ENCODE peak calls at places on chromosomes 3 and 15, in nine cellular contexts. A, B, P, X, O, G, L, Q and I are unnamed samples.

GRCh38 chr3:78221796-78222195 is 1181.9 kb downstream of the ROBO2 start:
- DNase-seq in O (peak; percentile 86), P (no peak), B (no peak), L (no peak), A (no peak), G (no peak), Q (no peak), X (peak; percentile 1), I (peak; percentile 4)

GRCh38 chr15:101055411-101055810 is 136.3 kb downstream of the LRRK1 start:
- DNase-seq in L (no peak), Q (no peak), X (no peak), B (no peak), P (no peak), G (no peak), A (peak; percentile 14), O (no peak), I (no peak)

GRCh38 chr3:60514085-60514649 is 737.1 kb downstream of the FHIT start:
- DNase-seq in B (no peak), O (no peak), A (no peak), X (no peak), G (no peak), Q (no peak), L (no peak), P (no peak), I (no peak)

GRCh38 chr15:73051402-73051810 is 857 bp upstream of the NEO1 start:
- DNase-seq in B (no peak), A (peak; percentile 79), G (no peak), L (no peak), X (peak; percentile 10), Q (no peak), P (no peak), O (peak; percentile 76), I (peak; percentile 28)

GRCh38 chr3:45320986-45321385 is 67.4 kb upstream of the LARS2 start:
- DNase-seq in P (no peak), X (no peak), A (no peak), G (no peak), Q (no peak), B (no peak), L (no peak), O (peak; percentile 39), I (no peak)

GRCh38 chr3:54968546-54969172 is 40.8 kb upstream of the LRTM1 start:
- DNase-seq in B (no peak), A (no peak), O (no peak), X (no peak), P (peak; percentile 81), Q (no peak), G (no peak), L (no peak), I (no peak)

GRCh38 chr15:96054029-96054428 is 276.5 kb upstream of the NR2F2 start:
- DNase-seq in G (no peak), Q (no peak), P (no peak), B (no peak), X (no peak), A (no peak), O (peak; percentile 83), L (no peak), I (no peak)

GRCh38 chr3:79344876-79345871 is 422.6 kb downstream of the ROBO1 start:
- DNase-seq in G (no peak), A (no peak), X (no peak), P (no peak), Q (no peak), L (no peak), O (no peak), B (no peak), I (no peak)

GRCh38 chr15:36737430-36737891 is 158.0 kb downstream of the CDIN1 start:
- DNase-seq in Q (no peak), G (no peak), O (no peak), B (no peak), A (no peak), X (peak; percentile 47), L (no peak), P (peak; percentile 40), I (no peak)

GRCh38 chr3:55157736-55158135 is 229.9 kb upstream of the LRTM1 start:
- DNase-seq in Q (no peak), A (no peak), P (peak; percentile 60), B (no peak), L (no peak), O (no peak), G (no peak), X (no peak), I (no peak)

GRCh38 chr3:138184994-138185393 is 2.1 kb upstream of the ARMC8 start:
- DNase-seq in L (peak; percentile 26), B (no peak), Q (no peak), G (no peak), X (peak; percentile 25), A (no peak), O (no peak), P (peak; percentile 11), I (peak; percentile 16)

GRCh38 chr15:76312540-76313174 is 1.4 kb upstream of the ETFA start:
- DNase-seq in B (no peak), Q (no peak), G (no peak), X (peak; percentile 14), O (no peak), A (no peak), L (no peak), P (peak; percentile 68), I (peak; percentile 48)

GRCh38 chr3:62558549-62559112 is 185.3 kb upstream of the FEZF2 start:
- DNase-seq in P (peak; percentile 38), X (no peak), L (peak; percentile 42), B (peak; percentile 13), Q (peak; percentile 49), O (peak; percentile 85), G (no peak), A (no peak), I (peak; percentile 19)

DNA sequence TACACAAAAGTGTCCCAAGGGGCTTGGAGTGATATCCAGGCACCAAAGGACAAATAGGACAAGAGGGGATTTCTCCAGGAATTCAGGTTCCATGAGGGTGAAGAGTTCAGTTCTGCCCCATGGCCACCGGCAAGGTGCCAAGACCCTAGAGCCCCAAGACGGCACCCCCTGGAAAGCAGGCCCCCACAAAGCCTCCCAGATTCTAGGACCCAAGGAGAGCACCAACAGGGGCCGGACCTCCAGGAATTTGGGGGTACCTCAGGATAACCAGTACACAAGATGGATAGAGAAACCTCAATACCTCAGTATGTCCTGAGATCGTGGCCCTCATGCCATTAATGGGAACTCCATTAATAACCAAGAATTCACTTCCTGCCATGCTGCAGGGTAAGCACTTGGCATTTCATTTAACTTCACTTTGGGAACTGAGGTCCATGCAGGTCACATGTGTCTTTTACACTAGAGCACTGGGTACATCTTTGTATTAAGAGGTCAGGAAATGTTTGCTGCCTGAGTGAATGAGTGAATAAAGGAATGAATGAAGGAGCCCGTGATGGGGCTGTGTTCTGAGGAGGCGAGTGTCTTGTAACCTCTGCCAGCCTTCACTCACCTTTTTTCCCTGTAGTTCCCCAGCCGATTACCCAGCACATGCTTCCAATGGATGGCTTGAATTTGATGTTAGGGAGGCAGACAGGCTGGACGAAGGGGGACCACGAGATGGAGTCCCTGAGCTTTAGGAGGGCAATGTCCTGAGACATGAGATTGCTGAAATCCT is 15.5 kb upstream of the PRSS50 start:
- DNase-seq in Q (no peak), P (peak; percentile 34), B (no peak), X (no peak), G (peak; percentile 32), L (peak; percentile 1), A (no peak), O (peak; percentile 51), I (no peak)
- TF ChIP-seq CTCF in Q (no peak), P (peak; percentile 33), B (no peak), X (no peak), G (no peak), L (no peak), A (no peak), O (peak; percentile 26), I (no peak)

DNA sequence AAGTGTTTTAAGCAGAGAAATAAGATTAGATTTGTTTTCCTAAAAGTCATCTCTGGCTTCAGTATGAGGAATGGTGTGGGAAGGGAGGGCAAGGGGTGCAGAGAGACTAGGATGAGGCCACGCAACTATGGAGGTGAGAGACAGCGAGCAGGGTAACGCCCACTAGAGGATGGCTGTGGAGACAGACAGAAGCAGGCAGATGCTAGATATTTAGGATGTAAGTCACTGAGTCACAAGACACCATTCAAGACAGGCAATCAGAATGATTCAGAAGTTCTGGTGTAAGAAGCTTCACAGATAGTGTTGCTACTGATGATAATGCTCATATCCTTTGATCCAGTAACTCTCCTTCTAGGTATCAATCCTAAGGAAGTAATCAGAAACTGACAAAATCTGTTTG is 19.1 kb downstream of the HSPBAP1 start:
- DNase-seq in L (no peak), B (peak; percentile 29), A (no peak), O (no peak), G (no peak), X (peak; percentile 40), P (peak; percentile 67), Q (no peak), I (no peak)
- TF ChIP-seq CTCF in L (no peak), B (no peak), A (no peak), O (peak; percentile 43), G (no peak), X (no peak), P (no peak), Q (no peak), I (no peak)

DNA sequence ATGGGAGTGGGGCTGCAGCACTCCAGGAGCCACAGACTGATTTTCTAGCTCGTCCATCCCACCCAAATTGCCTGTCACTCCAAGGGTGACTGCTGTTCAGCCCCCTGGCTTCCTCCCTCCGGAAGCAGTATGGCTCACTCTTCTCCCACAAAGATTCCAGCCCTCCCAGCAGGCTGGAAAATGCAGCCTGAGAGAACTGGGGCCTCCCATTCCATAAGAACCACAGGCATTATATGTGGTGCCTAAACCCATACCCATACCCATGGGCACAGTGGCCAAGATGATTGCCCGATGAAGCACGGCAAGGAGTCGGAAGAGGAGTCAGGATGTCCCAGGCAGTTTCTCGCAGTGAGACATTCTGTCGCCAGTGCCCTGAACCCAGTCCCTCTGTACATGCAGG is 6.0 kb upstream of the VILL start:
- DNase-seq in B (no peak), A (peak; percentile 48), Q (no peak), X (no peak), P (no peak), L (no peak), O (peak; percentile 28), G (peak; percentile 43), I (no peak)
- TF ChIP-seq CTCF in B (no peak), A (no peak), Q (no peak), X (no peak), P (no peak), L (no peak), O (no peak), G (no peak), I (no peak)

GRCh38 chr15:40338041-40338657 is 2.6 kb downstream of the CCDC9B start:
- DNase-seq in O (peak; percentile 94), L (peak; percentile 87), B (peak; percentile 92), G (peak; percentile 92), A (peak; percentile 94), P (peak; percentile 77), Q (peak; percentile 80), X (peak; percentile 66), I (peak; percentile 74)

GRCh38 chr15:40334941-40335795 is 5.6 kb downstream of the CCDC9B start:
- DNase-seq in L (no peak), Q (no peak), A (no peak), X (no peak), O (no peak), G (no peak), P (no peak), B (no peak), I (no peak)

GRCh38 chr15:40337597-40337996 is 3.1 kb downstream of the CCDC9B start:
- DNase-seq in Q (no peak), B (no peak), L (no peak), P (no peak), A (peak; percentile 84), G (peak; percentile 86), X (no peak), O (no peak), I (no peak)

GRCh38 chr15:40334541-40334940 is 6.2 kb downstream of the CCDC9B start:
- DNase-seq in X (no peak), B (no peak), G (no peak), P (no peak), L (no peak), Q (no peak), O (no peak), A (no peak), I (no peak)

GRCh38 chr15:40336129-40337122 is 4.3 kb downstream of the CCDC9B start:
- DNase-seq in Q (peak; percentile 43), G (no peak), X (no peak), B (peak; percentile 72), A (no peak), O (peak; percentile 81), P (no peak), L (no peak), I (no peak)
- TF ChIP-seq CTCF in Q (no peak), G (no peak), X (no peak), B (peak; percentile 67), A (no peak), O (peak; percentile 66), P (peak; percentile 5), L (no peak), I (no peak)